ENCODE peak calls at places on chromosome 11, in seven cellular contexts. One of them, this sample, is unnamed.

GRCh38 chr11:3194016-3194816 is 24.4 kb downstream of the MRGPRG start:
- DNase-seq in NCI-H1417: no peak
- DNase-seq in AG09319: no peak
- DNase-seq in ELR: no peak
- DNase-seq in endodermal cell: peak
- DNase-seq in myocyte: no peak
- DNase-seq in caudate nucleus: no peak
- DNase-seq in this sample: no peak

GRCh38 chr11:47408598-47409439 is 429 bp downstream of the SLC39A13 start:
- DNase-seq in NCI-H1417: peak
- DNase-seq in AG09319: peak
- DNase-seq in ELR: peak
- DNase-seq in endodermal cell: peak
- DNase-seq in myocyte: peak
- DNase-seq in caudate nucleus: no peak
- DNase-seq in this sample: no peak

GRCh38 chr11:12235945-12236743 is 125.8 kb downstream of the MICAL2 start:
- DNase-seq in NCI-H1417: peak
- DNase-seq in AG09319: peak
- DNase-seq in ELR: peak
- DNase-seq in endodermal cell: no peak
- DNase-seq in myocyte: peak
- DNase-seq in caudate nucleus: no peak
- DNase-seq in this sample: peak

GRCh38 chr11:57764527-57764926 is 2.9 kb downstream of the CTNND1 start:
- DNase-seq in NCI-H1417: no peak
- DNase-seq in AG09319: no peak
- DNase-seq in ELR: no peak
- DNase-seq in endodermal cell: no peak
- DNase-seq in myocyte: no peak
- DNase-seq in caudate nucleus: no peak
- DNase-seq in this sample: no peak

GRCh38 chr11:9726313-9727022 is 62.6 kb downstream of the SWAP70 start:
- DNase-seq in NCI-H1417: peak
- DNase-seq in AG09319: no peak
- DNase-seq in ELR: peak
- DNase-seq in endodermal cell: no peak
- DNase-seq in myocyte: no peak
- DNase-seq in caudate nucleus: no peak
- DNase-seq in this sample: peak

GRCh38 chr11:11584446-11584810 is 37.4 kb downstream of the GALNT18 start:
- DNase-seq in NCI-H1417: no peak
- DNase-seq in AG09319: no peak
- DNase-seq in ELR: peak
- DNase-seq in endodermal cell: no peak
- DNase-seq in myocyte: peak
- DNase-seq in caudate nucleus: no peak
- DNase-seq in this sample: no peak

GRCh38 chr11:70473186-70473872 is 75.0 kb downstream of the CTTN start:
- DNase-seq in NCI-H1417: no peak
- DNase-seq in AG09319: no peak
- DNase-seq in ELR: no peak
- DNase-seq in endodermal cell: no peak
- DNase-seq in myocyte: no peak
- DNase-seq in caudate nucleus: no peak
- DNase-seq in this sample: no peak

GRCh38 chr11:78708388-78708787 is 133.7 kb upstream of the NARS2 start:
- DNase-seq in NCI-H1417: no peak
- DNase-seq in AG09319: no peak
- DNase-seq in ELR: peak
- DNase-seq in endodermal cell: peak
- DNase-seq in myocyte: no peak
- DNase-seq in caudate nucleus: no peak
- DNase-seq in this sample: no peak

GRCh38 chr11:118897721-118898310 is 14.1 kb downstream of the CXCR5 start:
- DNase-seq in NCI-H1417: peak
- DNase-seq in AG09319: no peak
- DNase-seq in ELR: no peak
- DNase-seq in endodermal cell: no peak
- DNase-seq in myocyte: no peak
- DNase-seq in caudate nucleus: no peak
- DNase-seq in this sample: peak

GRCh38 chr11:8963569-8964323 is 496 bp downstream of the TMEM9B start:
- DNase-seq in NCI-H1417: peak
- DNase-seq in AG09319: no peak
- DNase-seq in ELR: peak
- DNase-seq in endodermal cell: peak
- DNase-seq in myocyte: no peak
- DNase-seq in caudate nucleus: peak
- DNase-seq in this sample: peak

GRCh38 chr11:69830086-69830485 is 10.9 kb upstream of the FGF3 start:
- DNase-seq in NCI-H1417: no peak
- DNase-seq in AG09319: no peak
- DNase-seq in ELR: no peak
- DNase-seq in endodermal cell: peak
- DNase-seq in myocyte: no peak
- DNase-seq in caudate nucleus: no peak
- DNase-seq in this sample: no peak

GRCh38 chr11:7977251-7977917 is 9.8 kb upstream of the EIF3F start:
- DNase-seq in NCI-H1417: no peak
- DNase-seq in AG09319: peak
- DNase-seq in ELR: peak
- DNase-seq in endodermal cell: no peak
- DNase-seq in myocyte: peak
- DNase-seq in caudate nucleus: no peak
- DNase-seq in this sample: no peak

GRCh38 chr11:95567685-95568084 is 221.9 kb downstream of the FAM76B start:
- DNase-seq in NCI-H1417: no peak
- DNase-seq in AG09319: no peak
- DNase-seq in ELR: no peak
- DNase-seq in endodermal cell: no peak
- DNase-seq in myocyte: no peak
- DNase-seq in caudate nucleus: no peak
- DNase-seq in this sample: no peak

GRCh38 chr11:59891781-59892181 is 13.2 kb downstream of the OOSP3 start:
- DNase-seq in NCI-H1417: no peak
- DNase-seq in AG09319: no peak
- DNase-seq in ELR: peak
- DNase-seq in endodermal cell: peak
- DNase-seq in myocyte: peak
- DNase-seq in caudate nucleus: no peak
- DNase-seq in this sample: no peak

GRCh38 chr11:22337571-22338464 is at the start of gene SLC17A6:
- DNase-seq in NCI-H1417: peak
- DNase-seq in AG09319: no peak
- DNase-seq in ELR: peak
- DNase-seq in endodermal cell: peak
- DNase-seq in myocyte: peak
- DNase-seq in caudate nucleus: no peak
- DNase-seq in this sample: peak

This sample was measured in NCI-H1105 treated with DMSO at 0.1 percent for 48 hours.